ENCODE peak calls at places on chromosomes 11 and 22, in ten cellular contexts. P is A549, O is esophagus muscularis mucosa, I is ovary, S is HepG2, D is IMR-90, Y is heart left ventricle, X is thyroid gland, W is GM12892, G is spleen. A is an unnamed sample.
A peak's percentile ranks its signal among the peaks of the same experiment; 100 is the strongest.

GRCh38 chr11:87769626-87770025 is 405.6 kb downstream of the RAB38 start:
- DNase-seq in P (no peak), O (no peak), I (no peak), S (no peak), D (no peak), Y (no peak), X (no peak), W (no peak), G (no peak), A (no peak)

GRCh38 chr11:9660886-9661285 is 3.0 kb upstream of the SWAP70 start:
- DNase-seq in P (peak; percentile 56), O (no peak), I (no peak), S (no peak), D (peak; percentile 80), Y (no peak), X (no peak), W (no peak), G (no peak), A (no peak)

GRCh38 chr11:112113539-112114457 is 27.1 kb downstream of the SDHD start:
- DNase-seq in P (peak; percentile 31), O (no peak), I (no peak), S (peak; percentile 54), D (peak; percentile 69), Y (no peak), X (no peak), W (no peak), G (no peak), A (no peak)

GRCh38 chr11:118659956-118660645 is 19.3 kb downstream of the TREH start:
- DNase-seq in P (no peak), O (no peak), I (no peak), S (no peak), D (no peak), Y (no peak), X (no peak), W (no peak), G (no peak), A (no peak)

GRCh38 chr11:104301776-104302175 is 137.8 kb upstream of the PDGFD start:
- DNase-seq in P (no peak), O (no peak), I (no peak), S (no peak), D (no peak), Y (no peak), X (no peak), W (no peak), G (no peak), A (no peak)

GRCh38 chr11:112321521-112322172 is 61.0 kb upstream of the PLET1 start:
- DNase-seq in P (no peak), O (no peak), I (no peak), S (peak; percentile 23), D (peak; percentile 89), Y (peak; percentile 49), X (peak; percentile 95), W (no peak), G (no peak), A (no peak)

GRCh38 chr11:35050596-35050995 is 88.4 kb upstream of the CD44 start:
- DNase-seq in P (no peak), O (no peak), I (no peak), S (no peak), D (no peak), Y (no peak), X (no peak), W (no peak), G (no peak), A (no peak)

GRCh38 chr11:131186629-131187075 is 183.8 kb upstream of the NTM start:
- DNase-seq in P (no peak), O (no peak), I (no peak), S (no peak), D (no peak), Y (no peak), X (no peak), W (peak; percentile 39), G (no peak), A (peak; percentile 33)

GRCh38 chr11:3177931-3178330 is 12.8 kb upstream of the OSBPL5 start:
- DNase-seq in P (no peak), O (no peak), I (no peak), S (no peak), D (no peak), Y (no peak), X (no peak), W (no peak), G (no peak), A (no peak)

GRCh38 chr22:41608386-41608785 is 12.5 kb downstream of the DESI1 start:
- DNase-seq in P (no peak), O (no peak), I (no peak), S (no peak), D (no peak), Y (no peak), X (no peak), W (no peak), G (peak; percentile 36), A (no peak)

GRCh38 chr11:96219981-96220623 is 122.9 kb downstream of the MAML2 start:
- DNase-seq in P (no peak), O (no peak), I (no peak), S (peak; percentile 69), D (peak; percentile 62), Y (peak; percentile 40), X (no peak), W (no peak), G (no peak), A (no peak)

GRCh38 chr11:121420398-121420797 is 31.7 kb upstream of the SORL1 start:
- DNase-seq in P (no peak), O (no peak), I (no peak), S (no peak), D (no peak), Y (no peak), X (no peak), W (no peak), G (no peak), A (no peak)

GRCh38 chr11:83613767-83614121 is 327.6 kb upstream of the CCDC90B start:
- DNase-seq in P (no peak), O (no peak), I (no peak), S (no peak), D (no peak), Y (no peak), X (no peak), W (no peak), G (no peak), A (no peak)

GRCh38 chr11:77130763-77131513 is 2.9 kb downstream of the MYO7A start:
- DNase-seq in P (no peak), O (no peak), I (peak; percentile 90), S (peak; percentile 82), D (peak; percentile 27), Y (peak; percentile 73), X (peak; percentile 56), W (no peak), G (no peak), A (peak; percentile 94)

GRCh38 chr11:13663631-13664071 is 4.8 kb upstream of the FAR1 start:
- DNase-seq in P (no peak), O (no peak), I (no peak), S (no peak), D (peak; percentile 41), Y (no peak), X (no peak), W (no peak), G (no peak), A (no peak)

GRCh38 chr11:68127791-68128681 is 6.8 kb upstream of the CHKA start:
- DNase-seq in P (no peak), O (no peak), I (peak; percentile 89), S (peak; percentile 90), D (peak; percentile 40), Y (peak; percentile 60), X (peak; percentile 91), W (no peak), G (peak; percentile 80), A (peak; percentile 77)

GRCh38 chr11:67616431-67617242 is 9.9 kb downstream of the NDUFV1 start:
- DNase-seq in P (no peak), O (no peak), I (no peak), S (no peak), D (no peak), Y (no peak), X (peak; percentile 98), W (no peak), G (no peak), A (no peak)

GRCh38 chr11:37788141-37788877 is 1190.3 kb upstream of the RAG2 start:
- DNase-seq in P (no peak), O (no peak), I (no peak), S (no peak), D (peak; percentile 91), Y (no peak), X (no peak), W (no peak), G (no peak), A (no peak)

GRCh38 chr11:14891143-14892035 is 642 bp downstream of the CYP2R1 start:
- DNase-seq in P (peak; percentile 75), O (peak; percentile 94), I (peak; percentile 79), S (no peak), D (peak; percentile 82), Y (peak; percentile 90), X (peak; percentile 86), W (peak; percentile 60), G (peak; percentile 96), A (peak; percentile 89)
- TF ChIP-seq POLR2A in P (peak; percentile 96), O (peak; percentile 58), I (peak; percentile 49), S (no peak), D (no peak), Y (no peak), X (peak; percentile 58), W (peak; percentile 54), G (no peak), A (peak; percentile 23)

DNA sequence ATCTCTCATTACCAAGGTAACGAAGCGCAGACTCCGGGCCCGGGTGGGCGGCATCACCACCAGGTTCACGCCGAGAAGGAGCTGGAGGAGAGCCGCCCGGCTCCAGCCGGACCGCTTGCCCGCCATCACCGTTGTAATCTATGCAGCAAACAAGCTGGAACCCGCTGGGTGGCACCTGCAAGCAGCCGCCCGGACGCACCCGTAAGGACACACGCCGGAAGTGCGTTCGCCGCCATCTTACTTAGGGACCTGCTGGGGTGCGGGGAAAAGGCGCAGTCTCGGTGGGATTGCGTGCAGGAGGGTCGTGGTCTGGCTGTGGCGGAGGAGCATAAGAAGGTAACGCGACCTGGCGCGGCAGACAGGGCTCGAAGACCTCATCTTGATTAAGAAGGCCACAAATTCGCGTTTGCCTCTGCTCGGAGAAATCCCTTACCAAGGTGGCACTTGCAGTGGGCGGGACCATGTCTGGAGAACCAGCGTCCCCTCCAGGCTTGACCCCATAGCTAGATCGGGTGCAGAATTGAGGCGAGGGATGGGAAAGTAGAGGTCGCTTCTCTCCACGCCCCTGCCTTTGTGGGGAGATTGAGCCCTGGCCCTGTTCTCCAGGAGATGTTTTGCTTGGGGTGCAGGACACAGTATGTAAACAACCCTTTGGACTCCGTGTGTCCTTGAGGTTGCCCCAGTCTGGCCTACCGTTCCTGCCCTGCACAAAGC is at the start of gene ACP2:
- DNase-seq in P (peak; percentile 81), O (peak; percentile 98), I (peak; percentile 84), S (peak; percentile 85), D (peak; percentile 87), Y (peak; percentile 88), X (peak; percentile 91), W (peak; percentile 75), G (peak; percentile 97), A (peak; percentile 95)
- TF ChIP-seq POLR2A in P (peak; percentile 83), O (peak; percentile 38), I (peak; percentile 55), S (peak; percentile 90), D (peak; percentile 70), Y (no peak), X (peak; percentile 69), W (peak; percentile 88), G (peak; percentile 80), A (no peak)

GRCh38 chr22:20448630-20449029 is 11.0 kb upstream of the SCARF2 start:
- DNase-seq in P (no peak), O (no peak), I (no peak), S (no peak), D (no peak), Y (no peak), X (no peak), W (no peak), G (no peak), A (no peak)
- TF ChIP-seq POLR2A in P (no peak), O (no peak), I (no peak), S (no peak), D (no peak), Y (no peak), X (no peak), W (no peak), G (no peak), A (no peak)

GRCh38 chr11:116030697-116031331 is 526.6 kb upstream of the CADM1 start:
- DNase-seq in P (no peak), O (no peak), I (no peak), S (no peak), D (no peak), Y (no peak), X (no peak), W (no peak), G (no peak), A (no peak)
- TF ChIP-seq POLR2A in P (no peak), O (no peak), I (no peak), S (no peak), D (no peak), Y (no peak), X (no peak), W (no peak), G (no peak), A (no peak)

A was measured in testis.